ENCODE peak calls at places on chromosomes 3 and 15, in nine cellular contexts. B is GM12878, P is H1, F is A549, N is endothelial cell of umbilical vein, E is HepG2, Z is HCT116, L is SK-N-SH, W is K562. V is an unnamed sample.
A peak's percentile ranks its signal among the peaks of the same experiment; 100 is the strongest.

GRCh38 chr3:61821823-61822251 is 260.5 kb downstream of the PTPRG start:
- DNase-seq in B (no peak), P (no peak), F (no peak), N (no peak), E (no peak), Z (no peak), L (no peak), W (no peak), V (no peak)

GRCh38 chr15:31932581-31932980 is 97.7 kb upstream of the CHRNA7 start:
- DNase-seq in B (no peak), P (no peak), F (no peak), N (no peak), E (no peak), Z (no peak), L (no peak), W (no peak), V (no peak)

GRCh38 chr3:159950156-159950898 is 38.3 kb upstream of the IL12A start:
- DNase-seq in B (peak; percentile 19), P (no peak), F (no peak), N (no peak), E (no peak), Z (no peak), L (no peak), W (no peak), V (peak; percentile 9)

GRCh38 chr15:41104234-41104633 is 11.8 kb downstream of the INO80 start:
- DNase-seq in B (no peak), P (no peak), F (no peak), N (peak; percentile 70), E (no peak), Z (no peak), L (no peak), W (no peak), V (no peak)

GRCh38 chr3:11477286-11477935 is 166.3 kb downstream of the VGLL4 start:
- DNase-seq in B (no peak), P (no peak), F (peak; percentile 12), N (peak; percentile 95), E (no peak), Z (no peak), L (no peak), W (no peak), V (no peak)

GRCh38 chr3:74443102-74443501 is 171.4 kb downstream of the CNTN3 start:
- DNase-seq in B (no peak), P (no peak), F (no peak), N (no peak), E (no peak), Z (no peak), L (no peak), W (no peak), V (no peak)

GRCh38 chr15:78037779-78038305 is 39.7 kb downstream of the TBC1D2B start:
- DNase-seq in B (no peak), P (no peak), F (no peak), N (no peak), E (no peak), Z (no peak), L (no peak), W (no peak), V (peak; percentile 38)

GRCh38 chr15:63514533-63514943 is 10.1 kb downstream of the USP3 start:
- DNase-seq in B (no peak), P (no peak), F (peak; percentile 86), N (peak; percentile 28), E (peak; percentile 76), Z (no peak), L (no peak), W (no peak), V (peak; percentile 70)

GRCh38 chr3:181709537-181710279 is 2.0 kb upstream of the SOX2 start:
- DNase-seq in B (no peak), P (no peak), F (peak; percentile 61), N (peak; percentile 62), E (peak; percentile 19), Z (peak; percentile 29), L (peak; percentile 72), W (peak; percentile 72), V (peak; percentile 60)

GRCh38 chr3:148711981-148712666 is 14.4 kb downstream of the AGTR1 start:
- DNase-seq in B (no peak), P (no peak), F (no peak), N (no peak), E (peak; percentile 14), Z (no peak), L (no peak), W (no peak), V (no peak)

GRCh38 chr15:97961067-97961954 is 808 bp downstream of the ARRDC4 start:
- DNase-seq in B (no peak), P (peak; percentile 13), F (no peak), N (no peak), E (peak; percentile 2), Z (peak; percentile 1), L (peak; percentile 56), W (peak; percentile 23), V (peak; percentile 34)

GRCh38 chr3:124853446-124853845 is 33.7 kb downstream of the ITGB5 start:
- DNase-seq in B (no peak), P (no peak), F (no peak), N (no peak), E (no peak), Z (no peak), L (no peak), W (no peak), V (no peak)

GRCh38 chr15:73286356-73286755 is 82.4 kb downstream of the HCN4 start:
- DNase-seq in B (no peak), P (no peak), F (no peak), N (no peak), E (no peak), Z (no peak), L (no peak), W (no peak), V (no peak)

GRCh38 chr15:89406756-89407650 is 72.4 kb upstream of the POLG start:
- DNase-seq in B (no peak), P (no peak), F (no peak), N (no peak), E (no peak), Z (no peak), L (no peak), W (no peak), V (no peak)

GRCh38 chr3:113185436-113185835 is 25.9 kb upstream of the BOC start:
- DNase-seq in B (no peak), P (no peak), F (no peak), N (no peak), E (no peak), Z (no peak), L (no peak), W (no peak), V (no peak)

GRCh38 chr15:100812802-100813201 is 66.8 kb upstream of the ALDH1A3 start:
- DNase-seq in B (no peak), P (no peak), F (no peak), N (no peak), E (no peak), Z (no peak), L (no peak), W (no peak), V (peak; percentile 72)

GRCh38 chr15:98292442-98293240 is 332.1 kb downstream of the ARRDC4 start:
- DNase-seq in B (no peak), P (peak; percentile 54), F (peak; percentile 56), N (peak; percentile 6), E (peak; percentile 27), Z (peak; percentile 21), L (peak; percentile 77), W (peak; percentile 61), V (peak; percentile 60)

DNA sequence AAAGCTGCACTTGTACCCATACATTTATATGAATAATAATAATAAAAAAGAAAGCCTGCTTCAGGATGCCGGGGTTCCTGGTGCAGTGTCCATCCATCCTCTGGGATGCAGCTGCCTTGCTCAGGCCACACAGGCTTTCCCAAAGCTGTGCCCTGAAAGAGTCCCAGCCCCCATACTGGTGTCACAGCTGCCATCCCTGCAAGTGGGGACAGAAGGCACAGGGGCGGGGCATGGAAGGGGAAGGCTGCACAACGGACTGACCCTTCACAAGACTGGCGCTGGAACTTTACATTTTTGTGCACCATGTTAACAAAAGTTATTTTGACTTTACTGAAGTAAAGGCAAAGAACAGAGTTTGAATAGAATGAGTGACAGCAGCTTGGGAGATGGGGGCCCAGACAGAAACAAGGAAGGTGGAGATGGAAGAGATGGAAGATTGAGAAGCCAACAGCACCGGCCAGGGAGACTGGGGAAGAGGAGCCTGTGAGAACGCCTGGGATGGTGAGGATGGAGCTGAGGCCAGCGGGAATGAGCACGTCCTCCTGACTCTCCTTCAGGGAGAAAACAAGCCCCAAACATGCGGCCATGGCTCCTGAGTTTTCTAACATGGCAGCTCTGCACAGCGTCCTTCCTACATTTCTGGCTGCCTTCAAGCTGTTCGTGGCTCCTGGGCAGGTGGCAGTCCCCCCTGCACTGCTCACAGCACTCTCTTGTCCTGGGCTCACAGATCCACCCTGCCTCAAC is 73.1 kb downstream of the ABTB1 start:
- DNase-seq in B (no peak), P (no peak), F (no peak), N (no peak), E (no peak), Z (no peak), L (no peak), W (no peak), V (no peak)
- TF ChIP-seq MAX in B (no peak), P (no peak), F (no peak), N (no peak), E (no peak), Z (no peak), L (no peak), W (no peak), V (no peak)

DNA sequence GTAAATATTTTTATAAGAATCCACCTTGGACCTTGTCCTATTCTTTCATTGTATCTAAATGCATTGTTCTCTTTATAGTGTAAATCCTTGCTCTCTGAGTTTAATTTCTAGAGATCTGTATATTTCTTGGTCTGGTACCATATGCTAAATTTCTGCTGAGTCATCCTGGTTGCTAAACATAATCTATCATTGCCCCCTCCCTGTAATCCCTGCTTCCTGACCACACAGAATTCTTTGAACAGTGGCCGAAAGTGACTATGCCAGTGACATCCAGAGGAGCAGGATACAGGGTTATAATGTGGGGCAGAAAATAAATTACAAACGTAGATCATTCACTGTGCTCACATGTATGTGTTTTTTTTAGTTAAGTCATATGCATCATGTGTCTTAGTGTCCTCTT is 143.1 kb downstream of the DIPK2A start:
- DNase-seq in B (no peak), P (no peak), F (peak; percentile 4), N (no peak), E (no peak), Z (no peak), L (no peak), W (peak; percentile 2), V (peak; percentile 4)
- TF ChIP-seq CTCF in B (no peak), P (no peak), F (no peak), N (no peak), E (no peak), Z (no peak), L (no peak), W (no peak), V (no peak)

DNA sequence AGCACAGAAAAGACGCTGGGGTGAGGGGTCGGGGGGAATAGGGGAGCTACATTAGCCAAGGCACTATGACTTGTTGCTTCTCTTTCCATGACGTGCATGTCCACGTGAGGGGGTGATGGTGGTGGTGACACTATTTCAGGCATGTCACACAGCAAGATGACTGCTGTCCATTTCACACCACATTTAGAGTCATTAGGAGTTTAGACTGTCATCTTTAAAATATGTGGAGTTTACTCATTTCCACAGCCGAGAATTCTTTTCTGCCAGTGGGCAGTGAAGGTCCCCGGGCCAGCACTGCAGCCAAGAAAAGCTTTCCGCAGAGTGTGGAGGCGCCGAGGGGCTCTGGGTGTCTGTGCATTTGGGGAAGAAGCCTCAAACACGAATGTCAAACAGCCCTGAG is 954 bp upstream of the DGKG start:
- DNase-seq in B (no peak), P (no peak), F (no peak), N (no peak), E (no peak), Z (no peak), L (no peak), W (no peak), V (no peak)
- H3K4me3 ChIP-seq in B (no peak overlapping the region), P (no peak overlapping the region), F (no peak overlapping the region), N (no peak overlapping the region), E (no peak overlapping the region), Z (no peak overlapping the region), L (no peak overlapping the region), W (no peak overlapping the region), V (no peak overlapping the region)

GRCh38 chr3:6551165-6551564 is 309.8 kb upstream of the GRM7 start:
- DNase-seq in B (no peak), P (no peak), F (no peak), N (no peak), E (no peak), Z (no peak), L (no peak), W (no peak), V (no peak)
- TF ChIP-seq MAX in B (no peak), P (no peak), F (no peak), N (no peak), E (no peak), Z (no peak), L (no peak), W (no peak), V (no peak)